ENCODE peak calls at places on chromosomes 7 and 10, in eight cellular contexts. K, R, E, T, V, O, U and C are unnamed samples.

GRCh38 chr7:157235357-157236018 is 96.8 kb downstream of the UBE3C start:
- ATAC-seq in K (no peak), T (no peak), R (no peak), O (no peak), V (no peak), E (no peak), U (no peak), C (no peak)

GRCh38 chr10:6473430-6473829 is 106.6 kb downstream of the PRKCQ start:
- ATAC-seq in R (no peak), O (no peak), K (peak), E (no peak), V (no peak), T (no peak), U (peak), C (no peak)

GRCh38 chr10:21705142-21705827 is 171.3 kb downstream of the MLLT10 start:
- ATAC-seq in R (no peak), U (no peak), K (peak), V (peak), E (no peak), T (peak), O (peak), C (no peak)

GRCh38 chr7:14368285-14368684 is 378.8 kb upstream of the ETV1 start:
- ATAC-seq in R (no peak), O (no peak), K (no peak), T (no peak), E (no peak), V (no peak), U (no peak), C (no peak)

GRCh38 chr10:58577394-58577793 is 64.7 kb downstream of the BICC1 start:
- ATAC-seq in K (no peak), U (no peak), V (no peak), E (peak), R (no peak), O (no peak), T (no peak), C (peak)

GRCh38 chr10:32433542-32433941 is 12.4 kb upstream of the CCDC7 start:
- ATAC-seq in E (no peak), K (no peak), V (no peak), T (no peak), O (no peak), R (no peak), U (no peak), C (no peak)

GRCh38 chr7:92797284-92797683 is 39.1 kb downstream of the CDK6 start:
- ATAC-seq in R (no peak), O (no peak), E (no peak), V (peak), T (no peak), U (peak), K (no peak), C (no peak)

GRCh38 chr7:23419845-23420244 is 50.4 kb downstream of the IGF2BP3 start:
- ATAC-seq in T (no peak), K (no peak), U (peak), O (no peak), E (no peak), R (no peak), V (peak), C (no peak)

GRCh38 chr7:141477866-141478265 is 73.3 kb upstream of the AGK start:
- ATAC-seq in O (no peak), V (no peak), U (no peak), K (no peak), R (no peak), T (no peak), E (peak), C (peak)

GRCh38 chr7:44447874-44448425 is 42.5 kb downstream of the NUDCD3 start:
- ATAC-seq in O (no peak), R (no peak), E (no peak), V (no peak), U (no peak), T (no peak), K (no peak), C (no peak)

GRCh38 chr10:110336111-110336721 is 31.5 kb upstream of the SMNDC1 start:
- ATAC-seq in U (no peak), O (no peak), V (peak), K (peak), E (peak), T (no peak), R (peak), C (peak)

GRCh38 chr10:61029411-61029810 is 85.4 kb upstream of the RHOBTB1 start:
- ATAC-seq in R (no peak), V (no peak), K (no peak), O (no peak), E (no peak), T (no peak), U (no peak), C (no peak)

GRCh38 chr7:73442222-73442902 is 8.8 kb downstream of the FZD9 start:
- ATAC-seq in V (no peak), T (no peak), U (no peak), K (no peak), R (no peak), O (no peak), E (peak), C (no peak)

GRCh38 chr7:98617051-98617959 is at the start of gene NPTX2:
- ATAC-seq in T (no peak), K (no peak), E (peak), R (peak), V (no peak), U (no peak), O (no peak), C (peak)

GRCh38 chr10:17453377-17454091 is 861 bp downstream of the ST8SIA6 start:
- ATAC-seq in O (peak), T (peak), K (peak), V (peak), U (peak), E (peak), R (peak), C (peak)

GRCh38 chr10:17454801-17455520 is 566 bp upstream of the ST8SIA6 start:
- ATAC-seq in T (peak), K (peak), E (peak), V (no peak), U (no peak), R (no peak), O (no peak), C (no peak)

GRCh38 chr10:17453035-17453376 is 1.4 kb downstream of the ST8SIA6 start:
- ATAC-seq in V (peak), K (no peak), T (no peak), R (peak), O (no peak), E (no peak), U (no peak), C (no peak)

GRCh38 chr10:17456032-17456548 is 1.7 kb upstream of the ST8SIA6 start:
- ATAC-seq in O (no peak), K (no peak), R (no peak), E (no peak), T (no peak), U (no peak), V (no peak), C (no peak)

GRCh38 chr10:17454181-17454800 is at the start of gene ST8SIA6:
- ATAC-seq in O (no peak), R (peak), U (peak), K (peak), T (peak), V (no peak), E (peak), C (peak)
- TF ChIP-seq CTCF in O (no peak), R (no peak), U (peak), K (peak), T (no peak), V (no peak), E (peak), C (no peak)

DNA sequence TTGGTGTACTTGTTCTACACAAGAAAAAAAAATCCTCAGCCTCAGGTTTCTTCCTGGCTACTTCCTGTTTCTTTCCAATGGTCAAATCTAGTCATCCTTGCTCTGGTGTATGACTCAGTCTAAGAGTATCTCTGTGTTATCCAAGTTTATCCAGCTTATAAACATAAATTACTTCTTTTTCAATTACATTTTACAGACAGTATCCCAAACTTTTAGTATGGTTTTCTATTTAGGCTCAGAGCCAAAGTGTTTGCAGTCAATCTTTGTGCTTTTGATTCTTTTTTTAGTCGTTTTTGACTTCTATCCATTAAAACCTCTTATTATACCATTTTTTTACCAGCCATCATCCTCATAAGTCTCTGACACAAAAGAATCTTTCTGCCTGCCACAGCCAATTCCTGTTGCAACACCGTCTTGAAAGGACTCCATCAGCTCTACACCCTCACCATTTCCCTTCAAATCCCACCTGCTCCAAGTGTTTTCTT is 294.6 kb downstream of the PTEN start:
- ATAC-seq in T (no peak), R (no peak), U (no peak), K (no peak), O (no peak), V (no peak), E (peak), C (peak)
- TF ChIP-seq POLR2AphosphoS5 in T (no peak), R (no peak), U (no peak), K (no peak), O (no peak), V (no peak), E (no peak), C (peak)

DNA sequence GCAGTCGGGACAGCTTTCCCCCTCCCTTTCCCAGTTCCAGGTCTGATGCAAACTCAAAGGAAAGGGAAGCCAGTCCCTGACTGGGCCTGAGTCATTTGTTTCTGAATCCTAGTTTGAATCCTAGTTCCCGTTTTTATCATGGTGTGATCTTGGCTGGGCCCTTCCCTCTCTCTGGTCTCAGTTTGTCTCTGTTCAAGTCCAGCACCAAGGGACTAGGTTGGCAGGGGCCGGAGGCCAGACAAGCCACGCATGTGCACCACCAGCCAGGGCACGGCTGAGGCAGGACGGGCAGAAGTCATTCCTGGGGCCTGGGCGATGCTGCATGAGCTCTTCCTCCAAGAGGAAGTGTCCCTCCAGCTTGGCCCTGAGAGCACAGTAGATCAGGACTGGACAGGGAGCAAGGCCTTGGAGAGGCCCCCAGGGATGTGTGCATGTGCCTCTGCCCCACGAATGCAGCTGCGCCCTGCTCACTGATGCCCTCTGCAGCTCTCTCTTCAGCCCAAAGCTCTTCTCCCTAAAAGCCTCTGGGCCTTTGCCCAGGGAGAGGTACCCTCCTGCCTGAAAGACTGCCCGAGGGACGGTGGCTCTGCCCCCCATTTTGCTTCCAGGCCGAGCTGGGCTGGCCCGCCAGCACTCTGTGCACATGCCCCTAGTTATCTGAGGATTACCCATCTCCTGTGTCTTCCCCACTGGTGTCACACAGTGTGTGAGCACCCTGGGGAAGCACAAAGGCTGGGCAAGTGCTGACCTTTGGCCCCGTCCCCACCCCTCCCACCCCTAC is 86.7 kb downstream of the ZMIZ1 start:
- ATAC-seq in U (peak), R (no peak), K (no peak), E (peak), T (no peak), V (peak), O (no peak), C (peak)
- TF ChIP-seq CTCF in U (peak), R (peak), K (no peak), E (peak), T (no peak), V (no peak), O (no peak), C (no peak)

GRCh38 chr10:3538291-3538849 is 246.6 kb downstream of the KLF6 start:
- ATAC-seq in K (no peak), R (no peak), U (no peak), E (no peak), V (no peak), O (no peak), T (no peak), C (no peak)

GRCh38 chr10:3539696-3540383 is 245.2 kb downstream of the KLF6 start:
- ATAC-seq in R (no peak), E (no peak), T (no peak), V (no peak), U (no peak), O (no peak), K (no peak), C (no peak)

GRCh38 chr10:3542185-3542611 is 242.8 kb downstream of the KLF6 start:
- ATAC-seq in U (no peak), V (no peak), O (no peak), R (no peak), K (no peak), E (peak), T (no peak), C (peak)

GRCh38 chr10:3537518-3537917 is 247.5 kb downstream of the KLF6 start:
- ATAC-seq in K (no peak), R (no peak), U (no peak), V (no peak), T (no peak), O (no peak), E (no peak), C (no peak)

DNA sequence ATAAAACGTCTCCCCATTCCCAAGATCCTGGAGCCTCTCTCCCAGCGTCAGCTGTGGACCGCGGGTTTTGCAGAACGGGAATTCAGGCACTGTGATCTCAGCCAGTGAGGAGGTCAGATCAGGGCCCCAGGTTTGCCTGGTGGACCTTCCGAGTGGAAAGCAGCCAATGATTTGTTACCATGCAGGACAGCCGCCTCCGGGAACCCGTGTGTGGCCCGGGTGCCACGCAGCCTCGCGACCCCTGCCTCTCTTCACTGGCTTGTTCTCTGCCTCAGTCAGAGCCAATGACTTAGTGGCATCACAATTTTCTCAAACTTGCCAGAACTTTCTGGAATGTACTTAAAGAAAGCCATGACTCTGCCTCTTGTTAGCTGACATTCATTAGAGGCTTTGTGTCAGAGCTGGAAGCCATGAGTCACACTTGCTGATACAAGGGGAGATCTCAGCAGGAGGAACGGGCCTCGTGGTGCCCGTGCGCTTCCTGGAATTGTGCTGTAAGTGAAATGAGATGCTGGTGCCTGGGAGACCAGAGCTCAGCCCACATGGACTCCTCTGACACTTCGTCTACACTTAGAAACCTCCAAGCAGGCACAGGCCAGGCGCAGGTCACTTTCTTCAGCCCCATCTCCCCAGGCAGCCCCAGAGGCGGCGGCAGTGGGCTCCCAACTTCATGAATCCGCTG is 246.0 kb downstream of the KLF6 start:
- ATAC-seq in U (no peak), V (peak), O (no peak), K (peak), T (no peak), E (peak), R (no peak), C (peak)
- TF ChIP-seq POLR2AphosphoS5 in U (no peak), V (no peak), O (no peak), K (no peak), T (no peak), E (peak), R (no peak), C (peak)

GRCh38 chr10:96753956-96754355 is 33.6 kb upstream of the PIK3AP1 start:
- ATAC-seq in T (no peak), V (no peak), O (no peak), U (no peak), R (no peak), K (no peak), E (no peak), C (no peak)

GRCh38 chr10:96747734-96748550 is 27.6 kb upstream of the PIK3AP1 start:
- ATAC-seq in V (no peak), K (no peak), U (peak), R (no peak), T (no peak), O (no peak), E (peak), C (no peak)

GRCh38 chr10:96756111-96756903 is 36.0 kb upstream of the PIK3AP1 start:
- ATAC-seq in E (no peak), R (no peak), O (no peak), T (no peak), K (no peak), U (peak), V (no peak), C (no peak)

GRCh38 chr10:96746503-96746902 is 26.2 kb upstream of the PIK3AP1 start:
- ATAC-seq in U (no peak), O (no peak), K (no peak), T (no peak), E (no peak), R (no peak), V (no peak), C (no peak)

DNA sequence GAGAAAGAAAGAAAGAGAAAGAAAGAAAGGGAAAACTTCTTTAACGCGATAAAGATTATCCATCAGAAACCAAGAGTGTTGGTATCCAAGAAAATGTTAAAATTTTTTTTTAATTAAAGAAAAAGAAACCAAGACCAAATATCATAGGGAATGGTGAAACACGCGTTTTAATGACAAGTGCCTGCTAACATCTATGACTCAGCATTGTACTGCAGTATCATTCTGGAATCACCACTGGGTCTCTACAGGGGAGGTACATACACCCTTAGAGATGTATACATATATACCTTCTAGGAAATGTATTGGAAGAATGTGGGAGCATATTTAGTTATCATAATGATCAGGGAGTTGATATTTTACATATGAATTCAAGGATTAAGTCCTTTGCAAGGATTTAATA is 32.1 kb upstream of the PIK3AP1 start:
- ATAC-seq in E (no peak), R (no peak), V (no peak), T (no peak), U (no peak), K (no peak), O (no peak), C (no peak)
- TF ChIP-seq CTCF in E (no peak), R (no peak), V (no peak), T (no peak), U (no peak), K (no peak), O (no peak), C (no peak)

GRCh38 chr7:150406565-150407421 is 27.7 kb downstream of the ZNF775 start:
- ATAC-seq in O (peak), U (peak), T (no peak), K (no peak), R (no peak), E (no peak), V (no peak), C (no peak)
- TF ChIP-seq POLR2AphosphoS5 in O (no peak), U (peak), T (no peak), K (no peak), R (no peak), E (no peak), V (no peak), C (peak)

GRCh38 chr7:1692500-1693418 is 22.7 kb downstream of the ELFN1 start:
- ATAC-seq in U (no peak), E (no peak), V (no peak), R (no peak), K (no peak), O (no peak), T (peak), C (no peak)
- TF ChIP-seq CTCF in U (no peak), E (no peak), V (no peak), R (no peak), K (no peak), O (no peak), T (no peak), C (no peak)